ENCODE peak calls at places on chromosomes 16 and 17, in ten cellular contexts. V, G, Q, M, A, L, I, D, T and K are unnamed samples.

GRCh38 chr17:55308613-55309332 is 44.0 kb downstream of the HLF start:
- DNase-seq in V (no peak), G (no peak), Q (no peak), M (no peak), A (no peak), L (no peak), I (no peak), D (peak), T (no peak), K (no peak)

GRCh38 chr16:3829631-3830536 is 50.6 kb downstream of the CREBBP start:
- DNase-seq in V (no peak), G (no peak), Q (no peak), M (no peak), A (no peak), L (no peak), I (no peak), D (no peak), T (no peak), K (no peak)

GRCh38 chr16:62545039-62545438 is 508.8 kb upstream of the CDH8 start:
- DNase-seq in V (no peak), G (no peak), Q (no peak), M (no peak), A (no peak), L (no peak), I (no peak), D (peak), T (no peak), K (no peak)

GRCh38 chr16:49281843-49282642 is 405 bp upstream of the CBLN1 start:
- DNase-seq in V (peak), G (peak), Q (peak), M (no peak), A (peak), L (peak), I (peak), D (peak), T (peak), K (peak)

GRCh38 chr16:1512174-1512573 is 19.0 kb downstream of the TELO2 start:
- DNase-seq in V (no peak), G (no peak), Q (no peak), M (no peak), A (no peak), L (no peak), I (no peak), D (no peak), T (no peak), K (no peak)

GRCh38 chr17:30956764-30957374 is 14.0 kb upstream of the RNF135 start:
- DNase-seq in V (peak), G (no peak), Q (no peak), M (no peak), A (peak), L (no peak), I (peak), D (peak), T (no peak), K (no peak)

GRCh38 chr17:77422104-77422782 is 281.5 kb downstream of the SEC14L1 start:
- DNase-seq in V (no peak), G (no peak), Q (no peak), M (no peak), A (no peak), L (no peak), I (no peak), D (no peak), T (no peak), K (no peak)

GRCh38 chr17:58337600-58338453 is 9.2 kb upstream of the TSPOAP1 start:
- DNase-seq in V (peak), G (peak), Q (peak), M (peak), A (peak), L (no peak), I (peak), D (peak), T (peak), K (peak)

GRCh38 chr16:55949518-55949917 is 74.3 kb upstream of the CES5A start:
- DNase-seq in V (no peak), G (peak), Q (peak), M (peak), A (no peak), L (no peak), I (no peak), D (no peak), T (no peak), K (no peak)

GRCh38 chr16:85984211-85984880 is 85.4 kb downstream of the IRF8 start:
- DNase-seq in V (no peak), G (no peak), Q (no peak), M (no peak), A (no peak), L (no peak), I (no peak), D (peak), T (no peak), K (peak)

GRCh38 chr16:21590287-21590686 is 9.1 kb upstream of the METTL9 start:
- DNase-seq in V (no peak), G (no peak), Q (no peak), M (no peak), A (peak), L (no peak), I (no peak), D (no peak), T (no peak), K (no peak)

GRCh38 chr17:75082683-75083082 is 5.1 kb upstream of the SLC16A5 start:
- DNase-seq in V (no peak), G (no peak), Q (no peak), M (no peak), A (no peak), L (no peak), I (no peak), D (peak), T (no peak), K (no peak)

GRCh38 chr17:70855401-70856054 is 686.2 kb downstream of the KCNJ2 start:
- DNase-seq in V (peak), G (peak), Q (peak), M (peak), A (peak), L (no peak), I (no peak), D (no peak), T (no peak), K (no peak)